ENCODE peak calls at places on chromosome 19, in ten cellular contexts. One of them, this sample, is unnamed.
A peak's percentile ranks its signal among the peaks of the same experiment; 100 is the strongest.

GRCh38 chr19:40691421-40692211 is 1.2 kb upstream of the NUMBL start:
- DNase-seq in tibial nerve: no peak
- DNase-seq in heart right ventricle: no peak
- DNase-seq in neural progenitor cell: peak; percentile 28
- DNase-seq in naive thymus-derived CD4-positive, alpha-beta T cell: no peak
- DNase-seq in A549: peak; percentile 49
- DNase-seq in heart left ventricle: no peak
- DNase-seq in mesenchymal stem cell: peak; percentile 9
- DNase-seq in astrocyte: no peak
- DNase-seq in upper lobe of right lung: no peak
- DNase-seq in this sample: no peak

GRCh38 chr19:49871349-49871985 is 4.1 kb upstream of the PNKP start:
- DNase-seq in neural progenitor cell: no peak
- DNase-seq in A549: no peak
- DNase-seq in naive thymus-derived CD4-positive, alpha-beta T cell: no peak
- DNase-seq in heart left ventricle: no peak
- DNase-seq in astrocyte: no peak
- DNase-seq in upper lobe of right lung: no peak
- DNase-seq in tibial nerve: no peak
- DNase-seq in heart right ventricle: no peak
- DNase-seq in mesenchymal stem cell: no peak
- DNase-seq in this sample: no peak

GRCh38 chr19:46890423-46891170 is 29.8 kb downstream of the ARHGAP35 start:
- DNase-seq in heart right ventricle: no peak
- DNase-seq in astrocyte: peak; percentile 84
- DNase-seq in mesenchymal stem cell: peak; percentile 92
- DNase-seq in A549: peak; percentile 87
- DNase-seq in naive thymus-derived CD4-positive, alpha-beta T cell: no peak
- DNase-seq in heart left ventricle: no peak
- DNase-seq in tibial nerve: no peak
- DNase-seq in upper lobe of right lung: no peak
- DNase-seq in neural progenitor cell: no peak
- DNase-seq in this sample: no peak

GRCh38 chr19:10112895-10113591 is 1.6 kb downstream of the P2RY11 start:
- DNase-seq in upper lobe of right lung: peak; percentile 81
- DNase-seq in heart right ventricle: no peak
- DNase-seq in tibial nerve: no peak
- DNase-seq in mesenchymal stem cell: no peak
- DNase-seq in heart left ventricle: no peak
- DNase-seq in A549: peak; percentile 64
- DNase-seq in neural progenitor cell: peak; percentile 62
- DNase-seq in naive thymus-derived CD4-positive, alpha-beta T cell: peak; percentile 49
- DNase-seq in astrocyte: no peak
- DNase-seq in this sample: peak; percentile 77

GRCh38 chr19:46076951-46077814 is 36.4 kb upstream of the IGFL4 start:
- DNase-seq in naive thymus-derived CD4-positive, alpha-beta T cell: no peak
- DNase-seq in heart left ventricle: peak; percentile 12
- DNase-seq in upper lobe of right lung: no peak
- DNase-seq in neural progenitor cell: peak; percentile 94
- DNase-seq in tibial nerve: peak; percentile 26
- DNase-seq in astrocyte: peak; percentile 62
- DNase-seq in A549: peak; percentile 90
- DNase-seq in mesenchymal stem cell: peak; percentile 87
- DNase-seq in heart right ventricle: no peak
- DNase-seq in this sample: no peak

GRCh38 chr19:50565984-50566903 is 2.0 kb downstream of the LRRC4B start:
- DNase-seq in neural progenitor cell: peak; percentile 74
- DNase-seq in naive thymus-derived CD4-positive, alpha-beta T cell: no peak
- DNase-seq in astrocyte: no peak
- DNase-seq in mesenchymal stem cell: no peak
- DNase-seq in heart left ventricle: no peak
- DNase-seq in A549: no peak
- DNase-seq in tibial nerve: no peak
- DNase-seq in heart right ventricle: no peak
- DNase-seq in upper lobe of right lung: no peak
- DNase-seq in this sample: no peak

GRCh38 chr19:40716031-40716654 is 543 bp downstream of the COQ8B start:
- DNase-seq in naive thymus-derived CD4-positive, alpha-beta T cell: peak; percentile 3
- DNase-seq in A549: peak; percentile 93
- DNase-seq in tibial nerve: peak; percentile 61
- DNase-seq in heart left ventricle: no peak
- DNase-seq in heart right ventricle: no peak
- DNase-seq in astrocyte: no peak
- DNase-seq in neural progenitor cell: no peak
- DNase-seq in upper lobe of right lung: no peak
- DNase-seq in mesenchymal stem cell: no peak
- DNase-seq in this sample: peak; percentile 86

GRCh38 chr19:18287836-18288772 is 6.7 kb upstream of the JUND start:
- DNase-seq in astrocyte: no peak
- DNase-seq in upper lobe of right lung: no peak
- DNase-seq in A549: no peak
- DNase-seq in heart right ventricle: no peak
- DNase-seq in mesenchymal stem cell: no peak
- DNase-seq in heart left ventricle: no peak
- DNase-seq in neural progenitor cell: peak; percentile 89
- DNase-seq in naive thymus-derived CD4-positive, alpha-beta T cell: no peak
- DNase-seq in tibial nerve: no peak
- DNase-seq in this sample: no peak

GRCh38 chr19:40465025-40465780 is at the start of gene BLVRB:
- DNase-seq in neural progenitor cell: no peak
- DNase-seq in astrocyte: peak; percentile 82
- DNase-seq in A549: peak; percentile 81
- DNase-seq in naive thymus-derived CD4-positive, alpha-beta T cell: peak; percentile 40
- DNase-seq in heart left ventricle: no peak
- DNase-seq in heart right ventricle: no peak
- DNase-seq in tibial nerve: peak; percentile 61
- DNase-seq in mesenchymal stem cell: peak; percentile 91
- DNase-seq in upper lobe of right lung: no peak
- DNase-seq in this sample: peak; percentile 64

GRCh38 chr19:16452321-16452720 is 19.4 kb downstream of the EPS15L1 start:
- DNase-seq in tibial nerve: no peak
- DNase-seq in A549: no peak
- DNase-seq in heart left ventricle: no peak
- DNase-seq in mesenchymal stem cell: no peak
- DNase-seq in heart right ventricle: no peak
- DNase-seq in upper lobe of right lung: no peak
- DNase-seq in neural progenitor cell: no peak
- DNase-seq in astrocyte: no peak
- DNase-seq in naive thymus-derived CD4-positive, alpha-beta T cell: no peak
- DNase-seq in this sample: no peak

GRCh38 chr19:30360378-30361106 is 11.6 kb upstream of the ZNF536 start:
- DNase-seq in tibial nerve: no peak
- DNase-seq in heart left ventricle: no peak
- DNase-seq in mesenchymal stem cell: no peak
- DNase-seq in neural progenitor cell: peak; percentile 62
- DNase-seq in naive thymus-derived CD4-positive, alpha-beta T cell: no peak
- DNase-seq in astrocyte: no peak
- DNase-seq in A549: no peak
- DNase-seq in upper lobe of right lung: no peak
- DNase-seq in heart right ventricle: no peak
- DNase-seq in this sample: no peak

GRCh38 chr19:41646589-41647204 is 19.8 kb upstream of the CEACAM4 start:
- DNase-seq in tibial nerve: no peak
- DNase-seq in neural progenitor cell: no peak
- DNase-seq in A549: peak; percentile 43
- DNase-seq in heart left ventricle: no peak
- DNase-seq in astrocyte: no peak
- DNase-seq in naive thymus-derived CD4-positive, alpha-beta T cell: peak; percentile 23
- DNase-seq in heart right ventricle: no peak
- DNase-seq in upper lobe of right lung: peak; percentile 82
- DNase-seq in mesenchymal stem cell: no peak
- DNase-seq in this sample: no peak

GRCh38 chr19:5961969-5962945 is 15.7 kb downstream of the RANBP3 start:
- DNase-seq in astrocyte: no peak
- DNase-seq in neural progenitor cell: no peak
- DNase-seq in upper lobe of right lung: peak; percentile 79
- DNase-seq in heart right ventricle: no peak
- DNase-seq in A549: no peak
- DNase-seq in naive thymus-derived CD4-positive, alpha-beta T cell: peak; percentile 88
- DNase-seq in mesenchymal stem cell: peak; percentile 88
- DNase-seq in tibial nerve: peak; percentile 26
- DNase-seq in heart left ventricle: peak; percentile 47
- DNase-seq in this sample: peak; percentile 63

GRCh38 chr19:48397636-48398328 is 4.3 kb downstream of the GRIN2D start:
- DNase-seq in heart right ventricle: no peak
- DNase-seq in neural progenitor cell: no peak
- DNase-seq in upper lobe of right lung: no peak
- DNase-seq in A549: no peak
- DNase-seq in mesenchymal stem cell: peak; percentile 37
- DNase-seq in naive thymus-derived CD4-positive, alpha-beta T cell: no peak
- DNase-seq in astrocyte: no peak
- DNase-seq in heart left ventricle: no peak
- DNase-seq in tibial nerve: no peak
- DNase-seq in this sample: no peak

GRCh38 chr19:6017576-6017975 is 39.6 kb upstream of the RANBP3 start:
- DNase-seq in A549: no peak
- DNase-seq in heart left ventricle: no peak
- DNase-seq in heart right ventricle: no peak
- DNase-seq in neural progenitor cell: no peak
- DNase-seq in mesenchymal stem cell: no peak
- DNase-seq in astrocyte: no peak
- DNase-seq in upper lobe of right lung: peak; percentile 45
- DNase-seq in naive thymus-derived CD4-positive, alpha-beta T cell: no peak
- DNase-seq in tibial nerve: no peak
- DNase-seq in this sample: no peak

GRCh38 chr19:29881386-29881785 is 60.7 kb upstream of the URI1 start:
- DNase-seq in upper lobe of right lung: no peak
- DNase-seq in heart left ventricle: no peak
- DNase-seq in naive thymus-derived CD4-positive, alpha-beta T cell: no peak
- DNase-seq in neural progenitor cell: no peak
- DNase-seq in astrocyte: peak; percentile 6
- DNase-seq in A549: no peak
- DNase-seq in mesenchymal stem cell: no peak
- DNase-seq in heart right ventricle: no peak
- DNase-seq in tibial nerve: no peak
- DNase-seq in this sample: no peak

GRCh38 chr19:720691-721160 is 12.0 kb downstream of the PALM start:
- DNase-seq in A549: no peak
- DNase-seq in mesenchymal stem cell: no peak
- DNase-seq in upper lobe of right lung: no peak
- DNase-seq in heart right ventricle: no peak
- DNase-seq in astrocyte: no peak
- DNase-seq in heart left ventricle: no peak
- DNase-seq in naive thymus-derived CD4-positive, alpha-beta T cell: no peak
- DNase-seq in neural progenitor cell: no peak
- DNase-seq in tibial nerve: no peak
- DNase-seq in this sample: no peak
- H3K27ac ChIP-seq in A549: no peak overlapping the region
- H3K27ac ChIP-seq in mesenchymal stem cell: no peak overlapping the region
- H3K27ac ChIP-seq in upper lobe of right lung: no peak overlapping the region
- H3K27ac ChIP-seq in heart right ventricle: peak overlapping the region; percentile 30
- H3K27ac ChIP-seq in astrocyte: no peak overlapping the region
- H3K27ac ChIP-seq in heart left ventricle: peak overlapping the region; percentile 20
- H3K27ac ChIP-seq in naive thymus-derived CD4-positive, alpha-beta T cell: no peak overlapping the region
- H3K27ac ChIP-seq in neural progenitor cell: no peak overlapping the region
- H3K27ac ChIP-seq in tibial nerve: peak overlapping the region; percentile 88
- H3K27ac ChIP-seq in this sample: no peak overlapping the region

DNA sequence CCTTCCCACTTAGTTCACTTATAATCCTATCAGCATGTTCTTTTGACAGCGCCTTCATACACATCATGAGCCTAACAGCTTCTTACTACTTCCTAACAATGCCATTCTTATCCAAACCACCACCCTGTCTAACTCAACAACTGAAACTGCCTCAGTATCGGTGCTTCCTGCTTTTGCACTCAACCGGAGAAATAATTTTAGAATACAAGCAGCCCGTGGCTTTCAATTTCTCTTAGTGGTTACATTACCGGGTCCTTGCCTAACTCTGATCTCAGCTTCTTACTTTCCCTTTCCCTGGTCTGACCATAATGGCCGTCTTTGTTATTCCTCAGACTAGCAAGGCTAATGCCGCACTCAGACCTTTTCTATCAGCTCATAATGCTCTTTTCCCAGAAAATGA is 17.0 kb downstream of the ZFP82 start:
- DNase-seq in mesenchymal stem cell: no peak
- DNase-seq in heart left ventricle: no peak
- DNase-seq in heart right ventricle: no peak
- DNase-seq in A549: no peak
- DNase-seq in neural progenitor cell: no peak
- DNase-seq in naive thymus-derived CD4-positive, alpha-beta T cell: no peak
- DNase-seq in upper lobe of right lung: no peak
- DNase-seq in tibial nerve: no peak
- DNase-seq in astrocyte: no peak
- DNase-seq in this sample: no peak
- H3K9me3 ChIP-seq in mesenchymal stem cell: peaks cover 92% of the 10 kb centered on the region
- H3K9me3 ChIP-seq in heart left ventricle: peaks cover 27% of the 10 kb centered on the region
- H3K9me3 ChIP-seq in heart right ventricle: peaks cover 48% of the 10 kb centered on the region
- H3K9me3 ChIP-seq in A549: peaks cover 86% of the 10 kb centered on the region
- H3K9me3 ChIP-seq in neural progenitor cell: peaks cover 12% of the 10 kb centered on the region
- H3K9me3 ChIP-seq in naive thymus-derived CD4-positive, alpha-beta T cell: peaks cover 71% of the 10 kb centered on the region
- H3K9me3 ChIP-seq in upper lobe of right lung: peaks cover 8% of the 10 kb centered on the region
- H3K9me3 ChIP-seq in tibial nerve: peaks cover 35% of the 10 kb centered on the region
- H3K9me3 ChIP-seq in astrocyte: peaks cover 5% of the 10 kb centered on the region
- H3K9me3 ChIP-seq in this sample: peaks cover 9% of the 10 kb centered on the region

DNA sequence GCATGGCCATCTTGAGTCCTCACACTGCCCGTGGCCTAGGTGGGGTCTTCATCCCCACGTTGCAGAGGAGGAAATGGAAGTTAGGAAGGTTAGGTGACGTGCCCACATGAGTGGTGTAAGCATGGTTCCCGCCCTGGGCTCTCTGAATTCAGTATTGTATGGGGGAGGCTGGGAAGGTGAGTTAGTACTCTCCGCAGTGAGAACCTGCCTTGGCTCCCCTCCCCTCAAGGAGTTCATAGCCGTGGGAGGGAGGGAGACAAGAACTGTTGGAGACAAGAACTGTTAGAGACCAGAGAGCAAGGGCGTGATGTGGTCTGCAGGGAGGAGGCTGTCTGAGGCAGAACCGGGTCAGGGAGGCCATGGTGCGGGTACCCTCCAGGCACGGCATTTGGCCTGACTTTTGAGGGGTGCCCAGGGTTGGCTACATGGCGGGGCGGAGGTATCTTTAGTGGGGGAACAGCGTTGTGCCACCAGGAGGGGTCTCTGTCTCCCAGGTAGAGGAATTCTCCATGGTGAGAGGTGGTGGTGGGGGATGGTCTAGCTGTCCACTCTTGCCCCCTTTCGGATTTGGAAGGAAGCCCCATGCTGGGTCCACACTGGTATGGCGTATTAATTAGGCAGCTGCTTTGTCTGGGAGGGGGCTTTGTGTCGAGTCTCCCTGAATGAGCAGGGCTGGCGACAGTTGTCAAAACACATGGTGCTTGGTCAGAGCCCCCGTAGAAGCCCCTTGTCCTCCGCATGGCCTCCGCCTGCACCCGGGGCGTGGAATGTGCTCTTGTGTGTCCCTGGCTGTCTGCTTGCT is 45.8 kb downstream of the CAPN12 start:
- DNase-seq in neural progenitor cell: peak; percentile 70
- DNase-seq in heart left ventricle: no peak
- DNase-seq in tibial nerve: no peak
- DNase-seq in mesenchymal stem cell: no peak
- DNase-seq in heart right ventricle: no peak
- DNase-seq in astrocyte: no peak
- DNase-seq in upper lobe of right lung: no peak
- DNase-seq in A549: no peak
- DNase-seq in naive thymus-derived CD4-positive, alpha-beta T cell: no peak
- DNase-seq in this sample: no peak
- H3K4me1 ChIP-seq in neural progenitor cell: peaks cover 26% of the 10 kb centered on the region
- H3K4me1 ChIP-seq in heart left ventricle: peaks cover 88% of the 10 kb centered on the region
- H3K4me1 ChIP-seq in tibial nerve: no peaks in the 10 kb centered on the region
- H3K4me1 ChIP-seq in mesenchymal stem cell: peaks cover 71% of the 10 kb centered on the region
- H3K4me1 ChIP-seq in heart right ventricle: peaks cover 90% of the 10 kb centered on the region
- H3K4me1 ChIP-seq in astrocyte: peaks cover 33% of the 10 kb centered on the region
- H3K4me1 ChIP-seq in upper lobe of right lung: peaks cover 85% of the 10 kb centered on the region
- H3K4me1 ChIP-seq in A549: peaks cover 96% of the 10 kb centered on the region
- H3K4me1 ChIP-seq in naive thymus-derived CD4-positive, alpha-beta T cell: peaks cover 6% of the 10 kb centered on the region
- H3K4me1 ChIP-seq in this sample: peaks cover 26% of the 10 kb centered on the region

GRCh38 chr19:2408247-2408646 is 19.1 kb downstream of the TIMM13 start:
- DNase-seq in upper lobe of right lung: no peak
- DNase-seq in heart left ventricle: no peak
- DNase-seq in naive thymus-derived CD4-positive, alpha-beta T cell: no peak
- DNase-seq in neural progenitor cell: no peak
- DNase-seq in tibial nerve: no peak
- DNase-seq in heart right ventricle: no peak
- DNase-seq in A549: no peak
- DNase-seq in mesenchymal stem cell: no peak
- DNase-seq in astrocyte: no peak
- DNase-seq in this sample: no peak
- H3K27ac ChIP-seq in upper lobe of right lung: no peak overlapping the region
- H3K27ac ChIP-seq in heart left ventricle: no peak overlapping the region
- H3K27ac ChIP-seq in naive thymus-derived CD4-positive, alpha-beta T cell: no peak overlapping the region
- H3K27ac ChIP-seq in neural progenitor cell: no peak overlapping the region
- H3K27ac ChIP-seq in tibial nerve: no peak overlapping the region
- H3K27ac ChIP-seq in heart right ventricle: no peak overlapping the region
- H3K27ac ChIP-seq in A549: no peak overlapping the region
- H3K27ac ChIP-seq in mesenchymal stem cell: no peak overlapping the region
- H3K27ac ChIP-seq in astrocyte: no peak overlapping the region
- H3K27ac ChIP-seq in this sample: no peak overlapping the region